ENCODE peak calls at places on chromosome 15, in seven cellular contexts. L is suprapubic skin, G is DND-41, C is colonic mucosa, S is PC-3, V is breast epithelium, Q is HCT116. F is an unnamed sample. For H3K27me3, the result is how much of the 10 kb centered on the place peaks cover.

GRCh38 chr15:62462268-62462667 is 297.2 kb upstream of the C2CD4B start:
- DNase-seq in L (no peak), G (no peak), C (no peak), S (no peak), V (no peak), Q (no peak), F (no peak)

GRCh38 chr15:41892621-41893421 is 1.0 kb downstream of the SPTBN5 start:
- DNase-seq in L (peak), G (no peak), C (peak), S (no peak), V (peak), Q (no peak), F (peak)

GRCh38 chr15:88400591-88400990 is 66.6 kb downstream of the MRPL46 start:
- DNase-seq in L (no peak), G (no peak), C (no peak), S (no peak), V (no peak), Q (no peak), F (no peak)

GRCh38 chr15:76060098-76060989 is 559 bp downstream of the TMEM266 start:
- DNase-seq in L (no peak), G (peak), C (no peak), S (no peak), V (no peak), Q (no peak), F (peak)

GRCh38 chr15:68666120-68666811 is 87.5 kb downstream of the CORO2B start:
- DNase-seq in L (no peak), G (no peak), C (no peak), S (no peak), V (no peak), Q (no peak), F (no peak)

GRCh38 chr15:61051570-61052031 is 177.5 kb downstream of the RORA start:
- DNase-seq in L (no peak), G (no peak), C (peak), S (peak), V (peak), Q (no peak), F (no peak)

GRCh38 chr15:94080989-94081605 is 150.3 kb upstream of the MCTP2 start:
- DNase-seq in L (no peak), G (no peak), C (no peak), S (peak), V (no peak), Q (no peak), F (no peak)

GRCh38 chr15:51129513-51130197 is 34.9 kb upstream of the TNFAIP8L3 start:
- DNase-seq in L (no peak), G (no peak), C (peak), S (no peak), V (no peak), Q (no peak), F (no peak)

GRCh38 chr15:99426431-99427105 is 139.2 kb upstream of the MEF2A start:
- DNase-seq in L (peak), G (no peak), C (peak), S (no peak), V (no peak), Q (no peak), F (no peak)

GRCh38 chr15:90889736-90890456 is 5.6 kb downstream of the FES start:
- DNase-seq in L (peak), G (peak), C (no peak), S (no peak), V (no peak), Q (no peak), F (no peak)

GRCh38 chr15:73972984-73973682 is 19.0 kb downstream of the STOML1 start:
- DNase-seq in L (peak), G (peak), C (peak), S (peak), V (peak), Q (no peak), F (peak)

GRCh38 chr15:72135719-72136118 is 17.5 kb downstream of the SENP8 start:
- DNase-seq in L (no peak), G (no peak), C (no peak), S (no peak), V (no peak), Q (no peak), F (no peak)

GRCh38 chr15:39934415-39935044 is 615 bp downstream of the EIF2AK4 start:
- DNase-seq in L (no peak), G (peak), C (peak), S (peak), V (no peak), Q (no peak), F (peak)

GRCh38 chr15:57323806-57324589 is 52.3 kb upstream of the CGNL1 start:
- DNase-seq in L (no peak), G (peak), C (peak), S (peak), V (peak), Q (peak), F (no peak)

GRCh38 chr15:63473007-63473748 is 31.2 kb upstream of the USP3 start:
- DNase-seq in L (no peak), G (no peak), C (no peak), S (no peak), V (no peak), Q (no peak), F (no peak)

GRCh38 chr15:42921049-42921731 is 612 bp upstream of the TTBK2 start:
- DNase-seq in L (peak), G (peak), C (peak), S (no peak), V (peak), Q (no peak), F (peak)

GRCh38 chr15:42576776-42577175 is 1.4 kb downstream of the STARD9 start:
- DNase-seq in L (no peak), G (no peak), C (no peak), S (no peak), V (no peak), Q (no peak), F (no peak)

GRCh38 chr15:80977627-80978036 is 12.0 kb downstream of the MESD start:
- DNase-seq in L (peak), G (peak), C (peak), S (peak), V (no peak), Q (no peak), F (peak)

GRCh38 chr15:29470794-29471193 is 201.2 kb upstream of the NSMCE3 start:
- DNase-seq in L (no peak), G (no peak), C (peak), S (peak), V (no peak), Q (no peak), F (no peak)

GRCh38 chr15:64507293-64507802 is 47.0 kb downstream of the ZNF609 start:
- DNase-seq in L (peak), G (peak), C (peak), S (no peak), V (peak), Q (no peak), F (peak)

GRCh38 chr15:22949074-22949547 is 31.1 kb downstream of the CYFIP1 start:
- DNase-seq in L (peak), G (no peak), C (peak), S (peak), V (peak), Q (no peak), F (no peak)
- H3K27me3 ChIP-seq in L (under half), G (under half), C (under half), S (under half), V (under half), Q (under half), F (under half)

DNA sequence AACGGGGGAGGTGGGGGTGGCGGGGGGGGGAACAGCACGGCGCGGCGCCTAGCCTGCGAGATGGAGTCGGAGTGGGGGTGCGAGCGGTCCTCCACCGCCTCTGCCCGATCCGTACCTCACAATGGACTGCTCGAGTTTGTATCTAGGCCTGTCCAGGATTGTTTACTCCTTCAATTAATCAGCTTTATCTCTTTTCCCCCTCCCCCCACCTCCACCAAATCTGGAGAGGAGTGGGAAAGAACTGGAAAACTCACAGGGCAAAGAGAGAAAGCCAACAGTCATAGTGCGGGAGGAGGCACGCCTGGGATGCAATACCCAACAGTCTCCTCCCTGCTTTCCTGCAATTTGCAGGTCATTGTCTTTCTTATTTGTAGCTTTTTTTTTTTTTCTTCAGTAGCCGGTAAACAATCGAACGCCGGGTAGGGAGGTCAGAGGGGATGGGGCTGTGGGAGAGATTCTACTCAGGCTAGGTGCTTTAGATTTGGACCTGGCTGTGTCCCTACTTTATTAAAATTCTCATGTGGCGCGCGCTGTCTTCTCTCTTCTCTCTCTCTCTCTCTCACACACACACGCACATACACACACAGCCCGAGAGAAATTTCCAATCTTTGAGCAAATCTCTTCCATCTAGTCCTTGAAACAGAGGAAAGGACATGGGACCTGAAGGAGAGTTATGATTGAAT is 6.9 kb upstream of the MEIS2 start:
- DNase-seq in L (no peak), G (no peak), C (no peak), S (no peak), V (no peak), Q (no peak), F (no peak)
- H3K27me3 ChIP-seq in L (under half), G (under half), C (half or more), S (under half), V (under half), Q (under half), F (under half)

GRCh38 chr15:70390723-70391122 is 293.0 kb upstream of the TLE3 start:
- DNase-seq in L (no peak), G (no peak), C (no peak), S (no peak), V (no peak), Q (no peak), F (no peak)

GRCh38 chr15:70398694-70399093 is 301.0 kb upstream of the TLE3 start:
- DNase-seq in L (no peak), G (no peak), C (no peak), S (no peak), V (no peak), Q (no peak), F (no peak)

GRCh38 chr15:70397816-70398215 is 300.1 kb upstream of the TLE3 start:
- DNase-seq in L (no peak), G (no peak), C (no peak), S (no peak), V (no peak), Q (no peak), F (no peak)

GRCh38 chr15:70399204-70399603 is 301.5 kb upstream of the TLE3 start:
- DNase-seq in L (no peak), G (no peak), C (no peak), S (no peak), V (no peak), Q (no peak), F (no peak)

DNA sequence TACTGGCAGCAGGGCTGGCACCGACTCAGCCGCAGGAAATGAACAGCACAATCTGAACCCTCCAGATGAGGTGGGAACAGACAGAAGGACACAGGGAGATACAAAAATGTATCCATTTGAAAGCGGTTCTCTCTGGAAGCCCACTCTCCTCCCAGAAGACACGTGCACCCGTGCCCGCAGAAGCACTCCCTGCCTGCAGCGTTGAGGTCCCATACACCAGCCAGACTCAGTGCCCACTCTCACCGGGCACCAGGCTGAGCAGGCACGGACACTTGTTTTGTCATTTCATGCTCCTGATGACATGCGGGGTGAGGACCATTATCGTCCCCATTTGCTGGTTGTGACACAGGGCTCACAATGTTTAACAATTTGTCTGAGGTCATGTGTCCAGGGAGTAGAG is 297.4 kb upstream of the TLE3 start:
- DNase-seq in L (no peak), G (no peak), C (no peak), S (no peak), V (no peak), Q (no peak), F (no peak)
- H3K27me3 ChIP-seq in L (under half), G (under half), C (under half), S (under half), V (under half), Q (under half), F (under half)

GRCh38 chr15:77827860-77828259 is 195.1 kb upstream of the LINGO1 start:
- DNase-seq in L (no peak), G (no peak), C (no peak), S (no peak), V (no peak), Q (no peak), F (no peak)
- H3K27me3 ChIP-seq in L (under half), G (under half), C (under half), S (under half), V (under half), Q (under half), F (under half)

GRCh38 chr15:45377630-45378148 is 655 bp downstream of the GATM start:
- DNase-seq in L (peak), G (no peak), C (peak), S (no peak), V (no peak), Q (no peak), F (no peak)

GRCh38 chr15:45376967-45377629 is 1.2 kb downstream of the GATM start:
- DNase-seq in L (no peak), G (no peak), C (no peak), S (no peak), V (no peak), Q (no peak), F (no peak)

GRCh38 chr15:45376300-45376928 is 1.9 kb downstream of the GATM start:
- DNase-seq in L (no peak), G (no peak), C (no peak), S (no peak), V (no peak), Q (no peak), F (no peak)

GRCh38 chr15:45378149-45378912 is at the start of gene GATM:
- DNase-seq in L (peak), G (no peak), C (peak), S (peak), V (peak), Q (no peak), F (peak)

GRCh38 chr15:45378913-45379262 is 544 bp upstream of the GATM start:
- DNase-seq in L (no peak), G (no peak), C (no peak), S (no peak), V (no peak), Q (no peak), F (no peak)
- H3K27me3 ChIP-seq in L (under half), G (under half), C (under half), S (under half), V (under half), Q (under half), F (under half)

GRCh38 chr15:78427985-78428384 is 10.0 kb upstream of the IREB2 start:
- DNase-seq in L (no peak), G (no peak), C (no peak), S (no peak), V (no peak), Q (no peak), F (no peak)
- H3K27me3 ChIP-seq in L (under half), G (under half), C (under half), S (under half), V (under half), Q (under half), F (under half)